ENCODE peak calls at places on chromosomes 5 and 9, in six cellular contexts. Z is GM10248; O is mesenchymal stem cell; I is activated CD4-positive, alpha-beta T cell treated with anti-CD3 and anti-CD28 coated beads, Interleukin-2, amount 10 ng/mL, durations not matched to agents 7 days and 5 days; L is ecto neural progenitor cell; P is activated gamma-delta T cell treated with Interleukin-2 at 50 U/mL for 16 hours. D is an unnamed sample.

GRCh38 chr9:135144581-135145108 is 57.2 kb downstream of the OLFM1 start:
- DNase-seq in Z (no peak), O (no peak), I (no peak), L (no peak), P (no peak), D (no peak)

GRCh38 chr5:178351950-178352349 is 119.3 kb upstream of the PHYKPL start:
- DNase-seq in Z (no peak), O (no peak), I (no peak), L (no peak), P (no peak), D (no peak)

GRCh38 chr9:129109952-129110739 is 447 bp downstream of the CRAT start:
- DNase-seq in Z (no peak), O (peak), I (no peak), L (peak), P (no peak), D (peak)

GRCh38 chr9:83142389-83142788 is 79.4 kb upstream of the RASEF start:
- DNase-seq in Z (no peak), O (no peak), I (no peak), L (no peak), P (no peak), D (no peak)

GRCh38 chr9:34328500-34328982 is 527 bp downstream of the KIF24 start:
- DNase-seq in Z (no peak), O (no peak), I (no peak), L (no peak), P (no peak), D (no peak)

GRCh38 chr5:9479361-9479760 is 66.5 kb downstream of the SEMA5A start:
- DNase-seq in Z (no peak), O (peak), I (no peak), L (no peak), P (no peak), D (no peak)

GRCh38 chr9:133609311-133610098 is at the start of gene FAM163B:
- DNase-seq in Z (no peak), O (peak), I (peak), L (peak), P (peak), D (peak)

GRCh38 chr5:76099286-76099702 is 16.1 kb downstream of the SV2C start:
- DNase-seq in Z (peak), O (no peak), I (peak), L (no peak), P (no peak), D (no peak)

GRCh38 chr9:132791699-132792240 is 86.3 kb downstream of the AK8 start:
- DNase-seq in Z (no peak), O (no peak), I (no peak), L (no peak), P (no peak), D (no peak)

GRCh38 chr5:59099270-59099994 is 516.6 kb downstream of the RAB3C start:
- DNase-seq in Z (no peak), O (peak), I (peak), L (no peak), P (peak), D (no peak)

GRCh38 chr9:114446672-114447450 is 58.4 kb downstream of the WHRN start:
- DNase-seq in Z (no peak), O (no peak), I (no peak), L (no peak), P (no peak), D (no peak)

GRCh38 chr5:88188458-88189132 is 80.0 kb downstream of the TMEM161B start:
- DNase-seq in Z (no peak), O (no peak), I (no peak), L (no peak), P (no peak), D (no peak)

GRCh38 chr5:62257018-62257367 is 49.0 kb upstream of the KIF2A start:
- DNase-seq in Z (no peak), O (no peak), I (no peak), L (no peak), P (no peak), D (no peak)

GRCh38 chr5:170861855-170862766 is at the start of gene RANBP17:
- DNase-seq in Z (peak), O (peak), I (no peak), L (peak), P (no peak), D (no peak)

GRCh38 chr9:117543089-117543488 is 128.2 kb upstream of the ASTN2 start:
- DNase-seq in Z (no peak), O (no peak), I (no peak), L (no peak), P (no peak), D (no peak)

GRCh38 chr5:138944527-138945322 is 69.6 kb upstream of the LRRTM2 start:
- DNase-seq in Z (no peak), O (no peak), I (no peak), L (no peak), P (no peak), D (no peak)

GRCh38 chr9:4318741-4319140 is 18.9 kb upstream of the GLIS3 start:
- DNase-seq in Z (no peak), O (no peak), I (no peak), L (no peak), P (no peak), D (no peak)

GRCh38 chr5:1497795-1498622 is 25.8 kb downstream of the LPCAT1 start:
- DNase-seq in Z (no peak), O (no peak), I (no peak), L (no peak), P (no peak), D (no peak)

GRCh38 chr9:94808926-94809700 is 82.6 kb downstream of the AOPEP start:
- DNase-seq in Z (no peak), O (no peak), I (no peak), L (no peak), P (no peak), D (no peak)

GRCh38 chr5:154646841-154647759 is 108.1 kb upstream of the LARP1 start:
- DNase-seq in Z (peak), O (peak), I (no peak), L (peak), P (peak), D (peak)

GRCh38 chr5:53766683-53767082 is 206.2 kb downstream of the NDUFS4 start:
- DNase-seq in Z (no peak), O (no peak), I (no peak), L (no peak), P (no peak), D (no peak)

GRCh38 chr5:87997662-87998061 is 271.0 kb downstream of the TMEM161B start:
- DNase-seq in Z (no peak), O (no peak), I (no peak), L (no peak), P (no peak), D (no peak)

GRCh38 chr5:73740274-73740790 is 114.3 kb downstream of the ARHGEF28 start:
- DNase-seq in Z (no peak), O (no peak), I (no peak), L (no peak), P (no peak), D (no peak)

GRCh38 chr5:14399054-14399657 is 182.4 kb upstream of the OTULINL start:
- DNase-seq in Z (peak), O (peak), I (peak), L (no peak), P (no peak), D (no peak)

GRCh38 chr9:91483835-91484234 is 60.2 kb upstream of the NFIL3 start:
- DNase-seq in Z (no peak), O (no peak), I (no peak), L (no peak), P (no peak), D (no peak)

GRCh38 chr9:5621327-5621726 is 7.6 kb upstream of the RIC1 start:
- DNase-seq in Z (no peak), O (peak), I (no peak), L (no peak), P (no peak), D (no peak)